ENCODE peak calls at places on chromosome 5, in seven cellular contexts. G is IMR-90, Y is NB4, L is tibial nerve, N is thyroid gland, V is A549, J is HepG2. D is an unnamed sample.

GRCh38 chr5:128341056-128341455 is 197.0 kb downstream of the FBN2 start:
- DNase-seq in G (no peak), Y (peak; percentile 74), L (no peak), N (no peak), V (no peak), J (no peak), D (no peak)

GRCh38 chr5:85140471-85140870 is 755.8 kb upstream of the EDIL3 start:
- DNase-seq in G (no peak), Y (no peak), L (no peak), N (no peak), V (no peak), J (no peak), D (no peak)

GRCh38 chr5:137753227-137753985 is 757 bp downstream of the HNRNPA0 start:
- DNase-seq in G (no peak), Y (no peak), L (peak; percentile 37), N (peak; percentile 43), V (no peak), J (no peak), D (peak; percentile 9)

GRCh38 chr5:139645495-139645871 is 2.7 kb upstream of the CXXC5 start:
- DNase-seq in G (no peak), Y (no peak), L (no peak), N (no peak), V (no peak), J (no peak), D (no peak)

GRCh38 chr5:139648205-139649081 is at the start of gene CXXC5:
- DNase-seq in G (peak; percentile 83), Y (peak; percentile 92), L (no peak), N (peak; percentile 88), V (peak; percentile 81), J (no peak), D (peak; percentile 73)

GRCh38 chr5:139749242-139749641 is 46.4 kb upstream of the PSD2 start:
- DNase-seq in G (no peak), Y (no peak), L (no peak), N (no peak), V (no peak), J (no peak), D (no peak)

GRCh38 chr5:14305045-14305444 is 161.9 kb downstream of the TRIO start:
- DNase-seq in G (peak; percentile 94), Y (peak; percentile 18), L (no peak), N (no peak), V (peak; percentile 24), J (no peak), D (peak; percentile 93)

GRCh38 chr5:79743846-79744605 is 54.4 kb downstream of the CMYA5 start:
- DNase-seq in G (peak; percentile 22), Y (no peak), L (no peak), N (no peak), V (no peak), J (no peak), D (no peak)

GRCh38 chr5:129511291-129511690 is 51.2 kb downstream of the ADAMTS19 start:
- DNase-seq in G (no peak), Y (no peak), L (no peak), N (no peak), V (no peak), J (no peak), D (no peak)

GRCh38 chr5:119315516-119315949 is 40.3 kb upstream of the TNFAIP8 start:
- DNase-seq in G (no peak), Y (peak; percentile 83), L (no peak), N (peak; percentile 54), V (peak; percentile 70), J (peak; percentile 31), D (no peak)

GRCh38 chr5:90878549-90879196 is 320.1 kb downstream of the ADGRV1 start:
- DNase-seq in G (peak; percentile 34), Y (no peak), L (no peak), N (no peak), V (no peak), J (no peak), D (no peak)

GRCh38 chr5:78594946-78595921 is 53.3 kb downstream of the LHFPL2 start:
- DNase-seq in G (peak; percentile 100), Y (peak; percentile 47), L (no peak), N (peak; percentile 68), V (peak; percentile 96), J (peak; percentile 88), D (peak; percentile 58)

GRCh38 chr5:38290028-38290653 is 31.8 kb downstream of the EGFLAM start:
- DNase-seq in G (no peak), Y (no peak), L (no peak), N (no peak), V (no peak), J (no peak), D (no peak)

GRCh38 chr5:52800394-52801213 is 12.9 kb downstream of the ITGA1 start:
- DNase-seq in G (peak; percentile 82), Y (peak; percentile 73), L (peak; percentile 21), N (peak; percentile 78), V (peak; percentile 73), J (peak; percentile 69), D (peak; percentile 23)

DNA sequence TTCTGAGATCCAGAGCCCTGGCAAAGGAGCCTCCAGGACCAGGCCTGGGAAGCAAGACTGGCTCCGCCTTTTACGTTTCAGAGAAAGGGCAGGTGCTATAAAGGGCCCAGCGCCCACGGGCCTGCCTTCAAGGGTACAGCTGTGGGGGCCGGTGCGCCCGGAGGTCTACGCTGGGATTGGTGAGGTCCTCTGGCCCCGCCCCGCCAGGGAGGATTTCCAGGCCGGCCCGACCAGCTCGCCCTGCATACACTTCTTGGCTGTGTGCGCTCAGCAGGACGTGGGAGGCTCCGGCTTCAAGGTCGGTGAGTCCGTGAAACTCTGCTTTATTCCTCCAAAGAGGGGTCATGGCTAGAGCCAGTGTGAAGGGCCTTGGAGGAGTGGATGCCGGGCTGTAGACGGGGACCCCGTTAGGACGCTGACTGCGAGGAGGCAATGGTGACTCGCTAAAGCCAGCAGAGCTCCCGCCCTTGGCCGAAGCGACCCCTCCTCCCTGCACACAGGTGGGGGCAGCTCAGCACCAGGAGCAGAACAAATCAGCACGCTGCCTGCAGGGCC is at the start of gene CKMT2:
- DNase-seq in G (no peak), Y (no peak), L (peak; percentile 33), N (peak; percentile 91), V (no peak), J (peak; percentile 33), D (no peak)
- TF ChIP-seq POLR2A in G (no peak), Y (no peak), L (no peak), N (peak; percentile 87), V (no peak), J (peak; percentile 46), D (no peak)

GRCh38 chr5:132736853-132737833 is at the start of gene KIF3A:
- DNase-seq in G (peak; percentile 91), Y (peak; percentile 95), L (peak; percentile 78), N (peak; percentile 96), V (peak; percentile 97), J (peak; percentile 95), D (peak; percentile 99)
- TF ChIP-seq POLR2A in G (no peak), Y (peak; percentile 28), L (no peak), N (peak; percentile 64), V (peak; percentile 67), J (peak; percentile 49), D (peak; percentile 85)

DNA sequence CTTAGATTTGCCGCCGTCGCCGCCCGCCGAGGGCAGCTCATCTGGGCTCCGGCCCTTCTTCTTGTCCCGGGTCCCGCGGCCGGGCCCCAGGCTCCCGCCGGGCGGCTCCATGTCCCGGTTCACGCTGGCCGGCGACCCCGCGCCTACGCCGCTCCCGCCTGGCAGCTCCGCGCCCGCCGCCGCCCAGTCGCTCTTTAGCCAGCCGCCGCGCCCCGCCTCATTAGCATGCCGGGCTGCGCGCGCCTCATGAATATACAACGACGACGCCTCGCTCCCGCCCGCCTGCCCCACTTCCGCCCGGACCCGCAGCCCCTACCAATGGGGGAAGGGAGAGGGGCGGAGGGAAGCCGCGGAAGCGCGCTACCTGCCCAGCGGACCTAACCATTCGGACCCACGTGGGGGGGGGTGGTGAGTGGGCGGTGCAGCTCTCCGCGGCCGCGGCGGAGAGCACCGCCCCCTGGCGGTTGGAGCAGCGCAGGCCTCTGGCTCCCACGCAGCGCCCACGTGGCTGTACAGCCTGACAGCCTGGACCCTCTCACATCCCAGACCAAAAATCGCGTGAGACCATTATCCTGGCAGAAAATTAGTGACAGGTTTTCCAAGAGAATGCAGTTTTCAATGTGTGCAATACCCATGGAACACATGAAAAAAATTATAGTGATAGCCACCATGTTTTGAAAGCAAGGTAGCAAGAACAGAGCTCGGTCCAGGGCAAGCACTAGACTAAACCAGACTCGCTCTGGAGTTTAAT is at the start of gene DIAPH1:
- DNase-seq in G (peak; percentile 94), Y (peak; percentile 98), L (peak; percentile 96), N (peak; percentile 99), V (peak; percentile 97), J (peak; percentile 92), D (peak; percentile 88)
- TF ChIP-seq POLR2A in G (peak; percentile 70), Y (peak; percentile 80), L (peak; percentile 69), N (peak; percentile 95), V (peak; percentile 74), J (peak; percentile 43), D (peak; percentile 87)

DNA sequence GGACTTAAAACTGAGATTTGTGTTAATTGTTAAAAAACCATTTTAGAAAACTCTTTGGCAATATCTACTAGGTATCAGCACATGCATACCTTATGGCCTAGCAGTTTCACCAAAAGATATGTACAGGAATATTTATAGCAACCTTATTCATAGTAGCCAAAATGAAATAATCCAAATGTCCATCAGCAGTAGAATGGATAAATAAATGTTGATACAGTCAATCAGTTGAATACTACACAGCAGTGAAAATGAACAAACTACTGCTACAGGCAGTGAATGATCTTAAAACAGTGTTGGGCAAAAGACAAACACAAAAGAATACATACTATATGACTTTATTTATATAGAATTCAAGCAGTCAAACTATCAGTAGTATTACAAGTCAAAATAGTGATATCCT is 16.4 kb downstream of the RFESD start:
- DNase-seq in G (no peak), Y (no peak), L (no peak), N (no peak), V (no peak), J (no peak), D (no peak)
- TF ChIP-seq POLR2A in G (no peak), Y (no peak), L (no peak), N (no peak), V (no peak), J (no peak), D (no peak)

DNA sequence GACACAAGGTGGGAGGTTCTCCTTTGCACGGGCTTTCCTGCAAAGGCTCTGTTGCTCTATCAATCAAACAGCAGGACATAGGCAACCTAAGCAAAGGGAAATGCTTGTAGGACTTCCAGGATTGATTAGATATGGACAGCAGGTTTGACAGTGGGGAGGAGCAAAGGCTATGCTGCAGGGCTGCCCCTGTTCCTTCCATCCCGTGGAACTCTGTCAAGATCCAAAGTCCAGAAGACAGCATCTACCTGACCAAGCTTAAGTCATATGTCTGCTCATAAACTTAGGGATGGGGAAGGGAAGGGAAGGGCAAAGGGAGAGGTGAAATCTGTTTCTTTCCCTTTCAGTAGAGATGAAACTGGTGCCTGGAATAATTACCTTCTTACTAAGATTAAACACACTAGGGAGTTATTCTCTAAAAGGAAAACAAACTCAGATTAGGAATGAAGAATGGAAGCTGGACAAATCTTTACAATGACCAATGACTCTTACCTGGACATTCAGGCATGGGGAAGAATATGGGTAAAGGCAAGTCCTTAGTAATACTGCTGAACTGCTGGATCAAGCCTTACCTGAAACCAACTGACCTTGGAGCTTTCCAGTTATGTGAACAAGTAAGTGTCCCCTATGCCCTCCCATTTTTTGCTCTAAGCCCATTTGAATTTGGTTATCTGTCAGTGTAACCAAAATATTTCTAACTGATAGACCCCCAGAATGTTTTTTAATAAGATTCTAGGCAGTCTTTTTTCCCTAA is 8.4 kb upstream of the ACOT12 start:
- DNase-seq in G (no peak), Y (no peak), L (no peak), N (no peak), V (no peak), J (no peak), D (no peak)
- TF ChIP-seq POLR2A in G (no peak), Y (no peak), L (no peak), N (no peak), V (no peak), J (no peak), D (no peak)